ENCODE peak calls at places on chromosomes 2 and 18, in ten cellular contexts. One of them, this sample, is unnamed.
A peak's percentile ranks its signal among the peaks of the same experiment; 100 is the strongest.

GRCh38 chr2:84823788-84824187 is 57.1 kb downstream of the TRABD2A start:
- DNase-seq in M059J: no peak
- DNase-seq in CD4-positive, alpha-beta memory T cell: no peak
- DNase-seq in activated CD4-positive, alpha-beta T cell treated with anti-CD3 and anti-CD28 coated beads, Interleukin-2, amount 10 ng/mL, durations not matched to agents 7 days and 5 days: no peak
- DNase-seq in HFF-Myc: no peak
- DNase-seq in T-helper 1 cell: no peak
- DNase-seq in amniotic epithelial cell: no peak
- DNase-seq in omental fat pad: no peak
- DNase-seq in AG08396: no peak
- DNase-seq in NCI-H1417: no peak
- DNase-seq in this sample: no peak

GRCh38 chr2:119249855-119250775 is 26.5 kb downstream of the STEAP3 start:
- DNase-seq in activated CD4-positive, alpha-beta T cell treated with anti-CD3 and anti-CD28 coated beads, Interleukin-2, amount 10 ng/mL, durations not matched to agents 7 days and 5 days: no peak
- DNase-seq in M059J: no peak
- DNase-seq in amniotic epithelial cell: no peak
- DNase-seq in NCI-H1417: no peak
- DNase-seq in HFF-Myc: no peak
- DNase-seq in CD4-positive, alpha-beta memory T cell: no peak
- DNase-seq in omental fat pad: no peak
- DNase-seq in T-helper 1 cell: no peak
- DNase-seq in AG08396: no peak
- DNase-seq in this sample: no peak

GRCh38 chr2:98912221-98912851 is 23.7 kb downstream of the CRACDL start:
- DNase-seq in AG08396: peak; percentile 76
- DNase-seq in CD4-positive, alpha-beta memory T cell: no peak
- DNase-seq in activated CD4-positive, alpha-beta T cell treated with anti-CD3 and anti-CD28 coated beads, Interleukin-2, amount 10 ng/mL, durations not matched to agents 7 days and 5 days: no peak
- DNase-seq in NCI-H1417: peak; percentile 71
- DNase-seq in T-helper 1 cell: no peak
- DNase-seq in amniotic epithelial cell: peak; percentile 91
- DNase-seq in HFF-Myc: peak; percentile 47
- DNase-seq in M059J: peak; percentile 73
- DNase-seq in omental fat pad: no peak
- DNase-seq in this sample: peak; percentile 37

GRCh38 chr18:21393986-21394385 is 152.0 kb downstream of the GREB1L start:
- DNase-seq in AG08396: no peak
- DNase-seq in CD4-positive, alpha-beta memory T cell: no peak
- DNase-seq in HFF-Myc: no peak
- DNase-seq in omental fat pad: no peak
- DNase-seq in amniotic epithelial cell: no peak
- DNase-seq in T-helper 1 cell: no peak
- DNase-seq in NCI-H1417: no peak
- DNase-seq in activated CD4-positive, alpha-beta T cell treated with anti-CD3 and anti-CD28 coated beads, Interleukin-2, amount 10 ng/mL, durations not matched to agents 7 days and 5 days: no peak
- DNase-seq in M059J: no peak
- DNase-seq in this sample: no peak

GRCh38 chr2:14866953-14867352 is 234.4 kb downstream of the LRATD1 start:
- DNase-seq in M059J: peak; percentile 1
- DNase-seq in AG08396: no peak
- DNase-seq in activated CD4-positive, alpha-beta T cell treated with anti-CD3 and anti-CD28 coated beads, Interleukin-2, amount 10 ng/mL, durations not matched to agents 7 days and 5 days: no peak
- DNase-seq in T-helper 1 cell: no peak
- DNase-seq in CD4-positive, alpha-beta memory T cell: no peak
- DNase-seq in HFF-Myc: no peak
- DNase-seq in amniotic epithelial cell: no peak
- DNase-seq in NCI-H1417: peak; percentile 66
- DNase-seq in omental fat pad: no peak
- DNase-seq in this sample: no peak

GRCh38 chr18:41703744-41704530 is 251.1 kb upstream of the PIK3C3 start:
- DNase-seq in CD4-positive, alpha-beta memory T cell: no peak
- DNase-seq in HFF-Myc: no peak
- DNase-seq in amniotic epithelial cell: peak; percentile 48
- DNase-seq in M059J: peak; percentile 15
- DNase-seq in omental fat pad: no peak
- DNase-seq in activated CD4-positive, alpha-beta T cell treated with anti-CD3 and anti-CD28 coated beads, Interleukin-2, amount 10 ng/mL, durations not matched to agents 7 days and 5 days: no peak
- DNase-seq in T-helper 1 cell: no peak
- DNase-seq in NCI-H1417: no peak
- DNase-seq in AG08396: no peak
- DNase-seq in this sample: peak; percentile 63

GRCh38 chr2:199147216-199147615 is 310.5 kb downstream of the SATB2 start:
- DNase-seq in amniotic epithelial cell: no peak
- DNase-seq in CD4-positive, alpha-beta memory T cell: no peak
- DNase-seq in M059J: no peak
- DNase-seq in T-helper 1 cell: no peak
- DNase-seq in omental fat pad: no peak
- DNase-seq in HFF-Myc: peak; percentile 78
- DNase-seq in activated CD4-positive, alpha-beta T cell treated with anti-CD3 and anti-CD28 coated beads, Interleukin-2, amount 10 ng/mL, durations not matched to agents 7 days and 5 days: no peak
- DNase-seq in AG08396: no peak
- DNase-seq in NCI-H1417: no peak
- DNase-seq in this sample: no peak

GRCh38 chr2:113977660-113978523 is 88.0 kb downstream of the ACTR3 start:
- DNase-seq in AG08396: peak; percentile 44
- DNase-seq in HFF-Myc: no peak
- DNase-seq in omental fat pad: no peak
- DNase-seq in T-helper 1 cell: no peak
- DNase-seq in NCI-H1417: peak; percentile 30
- DNase-seq in CD4-positive, alpha-beta memory T cell: no peak
- DNase-seq in amniotic epithelial cell: peak; percentile 87
- DNase-seq in M059J: peak; percentile 76
- DNase-seq in activated CD4-positive, alpha-beta T cell treated with anti-CD3 and anti-CD28 coated beads, Interleukin-2, amount 10 ng/mL, durations not matched to agents 7 days and 5 days: no peak
- DNase-seq in this sample: peak; percentile 60

GRCh38 chr2:17538022-17538843 is 2.3 kb upstream of the VSNL1 start:
- DNase-seq in AG08396: no peak
- DNase-seq in omental fat pad: no peak
- DNase-seq in HFF-Myc: no peak
- DNase-seq in activated CD4-positive, alpha-beta T cell treated with anti-CD3 and anti-CD28 coated beads, Interleukin-2, amount 10 ng/mL, durations not matched to agents 7 days and 5 days: no peak
- DNase-seq in M059J: no peak
- DNase-seq in CD4-positive, alpha-beta memory T cell: no peak
- DNase-seq in T-helper 1 cell: no peak
- DNase-seq in NCI-H1417: peak; percentile 41
- DNase-seq in amniotic epithelial cell: no peak
- DNase-seq in this sample: peak; percentile 66

GRCh38 chr2:86704482-86704971 is 15.6 kb upstream of the RMND5A start:
- DNase-seq in omental fat pad: no peak
- DNase-seq in T-helper 1 cell: no peak
- DNase-seq in NCI-H1417: no peak
- DNase-seq in CD4-positive, alpha-beta memory T cell: no peak
- DNase-seq in AG08396: peak; percentile 60
- DNase-seq in amniotic epithelial cell: peak; percentile 75
- DNase-seq in M059J: peak; percentile 94
- DNase-seq in activated CD4-positive, alpha-beta T cell treated with anti-CD3 and anti-CD28 coated beads, Interleukin-2, amount 10 ng/mL, durations not matched to agents 7 days and 5 days: no peak
- DNase-seq in HFF-Myc: peak; percentile 37
- DNase-seq in this sample: peak; percentile 48

GRCh38 chr2:176768185-176768584 is 444.4 kb upstream of the HNRNPA3 start:
- DNase-seq in NCI-H1417: peak; percentile 51
- DNase-seq in HFF-Myc: no peak
- DNase-seq in T-helper 1 cell: no peak
- DNase-seq in omental fat pad: peak; percentile 29
- DNase-seq in M059J: no peak
- DNase-seq in CD4-positive, alpha-beta memory T cell: no peak
- DNase-seq in activated CD4-positive, alpha-beta T cell treated with anti-CD3 and anti-CD28 coated beads, Interleukin-2, amount 10 ng/mL, durations not matched to agents 7 days and 5 days: no peak
- DNase-seq in amniotic epithelial cell: no peak
- DNase-seq in AG08396: no peak
- DNase-seq in this sample: no peak

GRCh38 chr2:212294816-212295215 is 243.8 kb downstream of the ERBB4 start:
- DNase-seq in HFF-Myc: no peak
- DNase-seq in NCI-H1417: no peak
- DNase-seq in amniotic epithelial cell: no peak
- DNase-seq in activated CD4-positive, alpha-beta T cell treated with anti-CD3 and anti-CD28 coated beads, Interleukin-2, amount 10 ng/mL, durations not matched to agents 7 days and 5 days: no peak
- DNase-seq in omental fat pad: no peak
- DNase-seq in M059J: no peak
- DNase-seq in AG08396: no peak
- DNase-seq in T-helper 1 cell: no peak
- DNase-seq in CD4-positive, alpha-beta memory T cell: no peak
- DNase-seq in this sample: no peak

GRCh38 chr2:202115385-202116060 is 42.5 kb downstream of the KIAA2012 start:
- DNase-seq in HFF-Myc: peak; percentile 55
- DNase-seq in activated CD4-positive, alpha-beta T cell treated with anti-CD3 and anti-CD28 coated beads, Interleukin-2, amount 10 ng/mL, durations not matched to agents 7 days and 5 days: no peak
- DNase-seq in amniotic epithelial cell: peak; percentile 86
- DNase-seq in omental fat pad: no peak
- DNase-seq in NCI-H1417: no peak
- DNase-seq in T-helper 1 cell: no peak
- DNase-seq in CD4-positive, alpha-beta memory T cell: no peak
- DNase-seq in M059J: peak; percentile 78
- DNase-seq in AG08396: peak; percentile 33
- DNase-seq in this sample: peak; percentile 79

GRCh38 chr2:149040451-149040850 is 2.0 kb downstream of the LYPD6B start:
- DNase-seq in HFF-Myc: no peak
- DNase-seq in amniotic epithelial cell: no peak
- DNase-seq in omental fat pad: no peak
- DNase-seq in CD4-positive, alpha-beta memory T cell: peak; percentile 33
- DNase-seq in NCI-H1417: no peak
- DNase-seq in T-helper 1 cell: peak; percentile 28
- DNase-seq in M059J: peak; percentile 58
- DNase-seq in activated CD4-positive, alpha-beta T cell treated with anti-CD3 and anti-CD28 coated beads, Interleukin-2, amount 10 ng/mL, durations not matched to agents 7 days and 5 days: peak; percentile 57
- DNase-seq in AG08396: no peak
- DNase-seq in this sample: no peak

GRCh38 chr2:211454684-211455083 is 898.3 kb downstream of the CPS1 start:
- DNase-seq in activated CD4-positive, alpha-beta T cell treated with anti-CD3 and anti-CD28 coated beads, Interleukin-2, amount 10 ng/mL, durations not matched to agents 7 days and 5 days: no peak
- DNase-seq in CD4-positive, alpha-beta memory T cell: no peak
- DNase-seq in AG08396: no peak
- DNase-seq in M059J: no peak
- DNase-seq in amniotic epithelial cell: no peak
- DNase-seq in omental fat pad: no peak
- DNase-seq in T-helper 1 cell: no peak
- DNase-seq in HFF-Myc: no peak
- DNase-seq in NCI-H1417: no peak
- DNase-seq in this sample: no peak

GRCh38 chr2:162084561-162084960 is 10.5 kb upstream of the DPP4 start:
- DNase-seq in M059J: no peak
- DNase-seq in amniotic epithelial cell: no peak
- DNase-seq in T-helper 1 cell: no peak
- DNase-seq in activated CD4-positive, alpha-beta T cell treated with anti-CD3 and anti-CD28 coated beads, Interleukin-2, amount 10 ng/mL, durations not matched to agents 7 days and 5 days: no peak
- DNase-seq in CD4-positive, alpha-beta memory T cell: no peak
- DNase-seq in NCI-H1417: no peak
- DNase-seq in omental fat pad: no peak
- DNase-seq in HFF-Myc: no peak
- DNase-seq in AG08396: no peak
- DNase-seq in this sample: peak; percentile 46

GRCh38 chr2:128282976-128283810 is 35.5 kb downstream of the HS6ST1 start:
- DNase-seq in amniotic epithelial cell: no peak
- DNase-seq in omental fat pad: no peak
- DNase-seq in M059J: no peak
- DNase-seq in T-helper 1 cell: no peak
- DNase-seq in activated CD4-positive, alpha-beta T cell treated with anti-CD3 and anti-CD28 coated beads, Interleukin-2, amount 10 ng/mL, durations not matched to agents 7 days and 5 days: no peak
- DNase-seq in CD4-positive, alpha-beta memory T cell: no peak
- DNase-seq in HFF-Myc: no peak
- DNase-seq in NCI-H1417: no peak
- DNase-seq in AG08396: no peak
- DNase-seq in this sample: no peak

GRCh38 chr18:10558243-10558966 is 32.6 kb downstream of the NAPG start:
- DNase-seq in CD4-positive, alpha-beta memory T cell: no peak
- DNase-seq in NCI-H1417: no peak
- DNase-seq in M059J: no peak
- DNase-seq in AG08396: no peak
- DNase-seq in amniotic epithelial cell: no peak
- DNase-seq in HFF-Myc: no peak
- DNase-seq in activated CD4-positive, alpha-beta T cell treated with anti-CD3 and anti-CD28 coated beads, Interleukin-2, amount 10 ng/mL, durations not matched to agents 7 days and 5 days: no peak
- DNase-seq in omental fat pad: no peak
- DNase-seq in T-helper 1 cell: no peak
- DNase-seq in this sample: no peak

GRCh38 chr2:26033270-26033768 is 565 bp upstream of the RAB10 start:
- DNase-seq in AG08396: no peak
- DNase-seq in M059J: peak; percentile 85
- DNase-seq in HFF-Myc: peak; percentile 64
- DNase-seq in CD4-positive, alpha-beta memory T cell: no peak
- DNase-seq in omental fat pad: peak; percentile 31
- DNase-seq in NCI-H1417: peak; percentile 96
- DNase-seq in amniotic epithelial cell: peak; percentile 73
- DNase-seq in T-helper 1 cell: no peak
- DNase-seq in activated CD4-positive, alpha-beta T cell treated with anti-CD3 and anti-CD28 coated beads, Interleukin-2, amount 10 ng/mL, durations not matched to agents 7 days and 5 days: no peak
- DNase-seq in this sample: peak; percentile 91

GRCh38 chr2:61853086-61853847 is 593 bp downstream of the FAM161A start:
- DNase-seq in M059J: peak; percentile 58
- DNase-seq in amniotic epithelial cell: no peak
- DNase-seq in HFF-Myc: no peak
- DNase-seq in activated CD4-positive, alpha-beta T cell treated with anti-CD3 and anti-CD28 coated beads, Interleukin-2, amount 10 ng/mL, durations not matched to agents 7 days and 5 days: peak; percentile 6
- DNase-seq in NCI-H1417: peak; percentile 78
- DNase-seq in T-helper 1 cell: peak; percentile 7
- DNase-seq in AG08396: peak; percentile 77
- DNase-seq in CD4-positive, alpha-beta memory T cell: peak; percentile 3
- DNase-seq in omental fat pad: no peak
- DNase-seq in this sample: no peak